ENCODE peak calls at places on chromosomes 2 and 18, in four cellular contexts. One of them, this sample, is unnamed.

GRCh38 chr2:92073036-92073814 is 2798.0 kb upstream of the TEKT4 start:
- DNase-seq in colonic mucosa: no peak
- DNase-seq in GM23248: no peak
- DNase-seq in naive thymus-derived CD4-positive, alpha-beta T cell: no peak
- DNase-seq in this sample: no peak

GRCh38 chr2:132609101-132609890 is 60.7 kb downstream of the LYPD1 start:
- DNase-seq in colonic mucosa: no peak
- DNase-seq in GM23248: no peak
- DNase-seq in naive thymus-derived CD4-positive, alpha-beta T cell: no peak
- DNase-seq in this sample: no peak

GRCh38 chr2:221463235-221463896 is 108.7 kb downstream of the EPHA4 start:
- DNase-seq in naive thymus-derived CD4-positive, alpha-beta T cell: no peak
- DNase-seq in GM23248: no peak
- DNase-seq in colonic mucosa: no peak
- DNase-seq in this sample: no peak

GRCh38 chr2:129762386-129763189 is 216.9 kb upstream of the RAB6C start:
- DNase-seq in colonic mucosa: no peak
- DNase-seq in naive thymus-derived CD4-positive, alpha-beta T cell: no peak
- DNase-seq in GM23248: no peak
- DNase-seq in this sample: no peak

GRCh38 chr18:76981388-76981968 is 151.1 kb downstream of the MBP start:
- DNase-seq in GM23248: no peak
- DNase-seq in naive thymus-derived CD4-positive, alpha-beta T cell: no peak
- DNase-seq in colonic mucosa: peak; percentile 70
- DNase-seq in this sample: no peak

GRCh38 chr2:199455533-199456382 is 2.0 kb downstream of the SATB2 start:
- DNase-seq in colonic mucosa: peak; percentile 85
- DNase-seq in GM23248: peak; percentile 55
- DNase-seq in naive thymus-derived CD4-positive, alpha-beta T cell: no peak
- DNase-seq in this sample: no peak

GRCh38 chr18:274313-274712 is 6.5 kb upstream of the THOC1 start:
- DNase-seq in colonic mucosa: no peak
- DNase-seq in GM23248: no peak
- DNase-seq in naive thymus-derived CD4-positive, alpha-beta T cell: no peak
- DNase-seq in this sample: no peak

GRCh38 chr18:79943608-79944125 is 7.8 kb downstream of the SLC66A2 start:
- DNase-seq in colonic mucosa: peak; percentile 44
- DNase-seq in GM23248: no peak
- DNase-seq in naive thymus-derived CD4-positive, alpha-beta T cell: no peak
- DNase-seq in this sample: no peak

GRCh38 chr18:3605562-3606443 is 155.8 kb downstream of the TGIF1 start:
- DNase-seq in GM23248: peak; percentile 80
- DNase-seq in colonic mucosa: no peak
- DNase-seq in naive thymus-derived CD4-positive, alpha-beta T cell: peak; percentile 60
- DNase-seq in this sample: no peak

GRCh38 chr2:231256494-231256893 is 58.1 kb downstream of the ARMC9 start:
- DNase-seq in colonic mucosa: no peak
- DNase-seq in GM23248: no peak
- DNase-seq in naive thymus-derived CD4-positive, alpha-beta T cell: no peak
- DNase-seq in this sample: no peak

GRCh38 chr18:37430346-37431076 is 135.1 kb downstream of the CELF4 start:
- DNase-seq in naive thymus-derived CD4-positive, alpha-beta T cell: no peak
- DNase-seq in colonic mucosa: no peak
- DNase-seq in GM23248: no peak
- DNase-seq in this sample: no peak

GRCh38 chr2:133255363-133255762 is 312.9 kb downstream of the NCKAP5 start:
- DNase-seq in colonic mucosa: no peak
- DNase-seq in GM23248: no peak
- DNase-seq in naive thymus-derived CD4-positive, alpha-beta T cell: no peak
- DNase-seq in this sample: no peak

GRCh38 chr2:69831354-69831905 is 2.0 kb downstream of the GMCL1 start:
- DNase-seq in naive thymus-derived CD4-positive, alpha-beta T cell: no peak
- DNase-seq in colonic mucosa: no peak
- DNase-seq in GM23248: no peak
- DNase-seq in this sample: no peak
- H3K27ac ChIP-seq in naive thymus-derived CD4-positive, alpha-beta T cell: no peak overlapping the region
- H3K27ac ChIP-seq in colonic mucosa: no peak overlapping the region
- H3K27ac ChIP-seq in GM23248: no peak overlapping the region
- H3K27ac ChIP-seq in this sample: no peak overlapping the region

GRCh38 chr2:102129082-102129481 is 13.5 kb upstream of the IL1R1 start:
- DNase-seq in naive thymus-derived CD4-positive, alpha-beta T cell: no peak
- DNase-seq in colonic mucosa: no peak
- DNase-seq in GM23248: no peak
- DNase-seq in this sample: no peak

GRCh38 chr2:102126660-102127059 is 15.9 kb upstream of the IL1R1 start:
- DNase-seq in colonic mucosa: no peak
- DNase-seq in GM23248: peak; percentile 64
- DNase-seq in naive thymus-derived CD4-positive, alpha-beta T cell: no peak
- DNase-seq in this sample: no peak

GRCh38 chr2:102122909-102123308 is 19.6 kb upstream of the IL1R1 start:
- DNase-seq in colonic mucosa: no peak
- DNase-seq in naive thymus-derived CD4-positive, alpha-beta T cell: no peak
- DNase-seq in GM23248: no peak
- DNase-seq in this sample: no peak

GRCh38 chr2:102129956-102130650 is 12.4 kb upstream of the IL1R1 start:
- DNase-seq in naive thymus-derived CD4-positive, alpha-beta T cell: no peak
- DNase-seq in colonic mucosa: no peak
- DNase-seq in GM23248: no peak
- DNase-seq in this sample: no peak

GRCh38 chr2:102126169-102126568 is 16.4 kb upstream of the IL1R1 start:
- DNase-seq in GM23248: no peak
- DNase-seq in naive thymus-derived CD4-positive, alpha-beta T cell: no peak
- DNase-seq in colonic mucosa: no peak
- DNase-seq in this sample: no peak
- H3K4me1 ChIP-seq in GM23248: peaks cover 65% of the 10 kb centered on the region
- H3K4me1 ChIP-seq in naive thymus-derived CD4-positive, alpha-beta T cell: no peaks in the 10 kb centered on the region
- H3K4me1 ChIP-seq in colonic mucosa: no peaks in the 10 kb centered on the region
- H3K4me1 ChIP-seq in this sample: peaks cover 4% of the 10 kb centered on the region

GRCh38 chr2:88024509-88024908 is 8.2 kb upstream of the RNU2-63P start:
- DNase-seq in GM23248: no peak
- DNase-seq in colonic mucosa: no peak
- DNase-seq in naive thymus-derived CD4-positive, alpha-beta T cell: no peak
- DNase-seq in this sample: no peak

GRCh38 chr2:88027709-88028389 is 11.5 kb upstream of the RNU2-63P start:
- DNase-seq in naive thymus-derived CD4-positive, alpha-beta T cell: peak; percentile 12
- DNase-seq in colonic mucosa: no peak
- DNase-seq in GM23248: no peak
- DNase-seq in this sample: no peak

GRCh38 chr2:88032070-88032702 is 15.8 kb upstream of the RNU2-63P start:
- DNase-seq in GM23248: peak; percentile 38
- DNase-seq in colonic mucosa: no peak
- DNase-seq in naive thymus-derived CD4-positive, alpha-beta T cell: no peak
- DNase-seq in this sample: no peak

GRCh38 chr2:88028931-88029330 is 12.6 kb upstream of the RNU2-63P start:
- DNase-seq in colonic mucosa: no peak
- DNase-seq in GM23248: no peak
- DNase-seq in naive thymus-derived CD4-positive, alpha-beta T cell: no peak
- DNase-seq in this sample: no peak
- H3K27ac ChIP-seq in colonic mucosa: no peak overlapping the region
- H3K27ac ChIP-seq in GM23248: no peak overlapping the region
- H3K27ac ChIP-seq in naive thymus-derived CD4-positive, alpha-beta T cell: no peak overlapping the region
- H3K27ac ChIP-seq in this sample: no peak overlapping the region

GRCh38 chr2:26243643-26244478 is 571 bp downstream of the HADHA start:
- DNase-seq in colonic mucosa: no peak
- DNase-seq in naive thymus-derived CD4-positive, alpha-beta T cell: peak; percentile 36
- DNase-seq in GM23248: peak; percentile 58
- DNase-seq in this sample: no peak
- H3K4me1 ChIP-seq in colonic mucosa: peaks cover 18% of the 10 kb centered on the region
- H3K4me1 ChIP-seq in naive thymus-derived CD4-positive, alpha-beta T cell: peaks cover 19% of the 10 kb centered on the region
- H3K4me1 ChIP-seq in GM23248: peaks cover 34% of the 10 kb centered on the region
- H3K4me1 ChIP-seq in this sample: peaks cover 27% of the 10 kb centered on the region

GRCh38 chr2:159070235-159070634 is 101.8 kb downstream of the TANC1 start:
- DNase-seq in GM23248: no peak
- DNase-seq in naive thymus-derived CD4-positive, alpha-beta T cell: no peak
- DNase-seq in colonic mucosa: no peak
- DNase-seq in this sample: no peak
- H3K27ac ChIP-seq in GM23248: peak overlapping the region; percentile 54
- H3K27ac ChIP-seq in naive thymus-derived CD4-positive, alpha-beta T cell: no peak overlapping the region
- H3K27ac ChIP-seq in colonic mucosa: no peak overlapping the region
- H3K27ac ChIP-seq in this sample: peak overlapping the region; percentile 72

DNA sequence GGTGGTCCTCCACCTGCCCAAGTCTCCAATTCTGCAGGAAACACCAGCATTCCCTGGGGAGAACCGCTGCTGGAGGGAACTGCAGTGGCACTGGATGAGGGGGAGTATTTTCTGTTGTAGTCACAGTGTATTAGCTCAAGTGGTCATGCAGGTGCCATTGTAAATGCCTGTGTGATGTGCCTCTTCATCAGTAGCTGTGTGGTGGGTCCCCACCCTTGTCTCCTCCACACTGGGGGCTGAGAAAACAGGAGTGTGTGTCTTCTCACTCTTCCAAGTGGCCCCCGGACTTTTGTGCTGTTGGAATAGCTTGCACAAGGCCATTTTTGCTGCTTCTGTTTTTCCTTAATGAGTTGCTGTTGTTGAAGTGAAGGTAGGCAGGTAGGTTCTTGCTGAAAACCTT is 8.7 kb downstream of the NCK2 start:
- DNase-seq in naive thymus-derived CD4-positive, alpha-beta T cell: no peak
- DNase-seq in GM23248: no peak
- DNase-seq in colonic mucosa: no peak
- DNase-seq in this sample: no peak
- H3K4me1 ChIP-seq in naive thymus-derived CD4-positive, alpha-beta T cell: peaks cover 97% of the 10 kb centered on the region
- H3K4me1 ChIP-seq in GM23248: no peaks in the 10 kb centered on the region
- H3K4me1 ChIP-seq in colonic mucosa: no peaks in the 10 kb centered on the region
- H3K4me1 ChIP-seq in this sample: peaks cover 13% of the 10 kb centered on the region

DNA sequence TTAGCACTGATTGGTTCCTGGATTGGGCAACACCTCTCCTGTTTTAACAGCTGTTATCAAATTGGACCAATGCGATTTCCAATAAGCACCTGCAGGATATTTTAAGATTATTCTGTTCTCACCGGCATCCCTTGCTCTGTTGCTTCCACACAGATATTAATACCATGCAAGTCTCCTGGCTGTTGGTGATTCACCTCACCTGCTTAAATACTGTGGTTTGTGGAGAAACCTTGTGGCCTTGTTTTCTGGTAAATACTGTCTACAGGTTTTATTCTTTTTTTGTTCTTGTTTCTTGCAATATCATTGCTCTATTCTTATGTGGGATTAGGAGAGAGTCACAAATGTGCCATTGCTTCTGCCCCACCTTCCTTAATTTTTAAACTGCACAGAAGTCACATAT is 448.1 kb upstream of the NXPH2 start:
- DNase-seq in GM23248: no peak
- DNase-seq in naive thymus-derived CD4-positive, alpha-beta T cell: no peak
- DNase-seq in colonic mucosa: no peak
- DNase-seq in this sample: no peak
- H3K27ac ChIP-seq in GM23248: no peak overlapping the region
- H3K27ac ChIP-seq in naive thymus-derived CD4-positive, alpha-beta T cell: no peak overlapping the region
- H3K27ac ChIP-seq in colonic mucosa: no peak overlapping the region
- H3K27ac ChIP-seq in this sample: no peak overlapping the region

DNA sequence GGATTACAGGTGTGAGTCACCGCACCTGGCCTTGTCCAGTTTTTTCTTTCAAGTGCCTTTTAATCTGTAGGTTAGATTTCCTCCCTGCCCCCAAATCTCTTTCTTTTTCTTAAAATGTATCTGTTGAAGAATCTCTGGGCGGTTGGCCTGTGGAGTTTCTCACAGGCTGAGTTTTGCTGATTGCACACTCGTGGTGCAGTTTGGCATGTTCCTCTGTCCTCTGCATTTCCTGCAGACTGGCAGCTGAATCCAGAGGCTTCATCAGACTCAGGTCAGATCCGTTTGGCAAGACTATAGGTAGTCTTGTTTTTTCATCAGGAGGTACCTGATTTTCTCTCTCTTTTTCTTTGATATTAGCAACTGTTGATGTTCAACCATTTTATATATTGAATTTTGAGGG is 5.5 kb downstream of the CASP10 start:
- DNase-seq in colonic mucosa: no peak
- DNase-seq in GM23248: no peak
- DNase-seq in naive thymus-derived CD4-positive, alpha-beta T cell: no peak
- DNase-seq in this sample: no peak
- H3K4me1 ChIP-seq in colonic mucosa: peaks cover 3% of the 10 kb centered on the region
- H3K4me1 ChIP-seq in GM23248: peaks cover 8% of the 10 kb centered on the region
- H3K4me1 ChIP-seq in naive thymus-derived CD4-positive, alpha-beta T cell: peaks cover 76% of the 10 kb centered on the region
- H3K4me1 ChIP-seq in this sample: peaks cover 21% of the 10 kb centered on the region